ENCODE peak calls at places on chromosomes 2 and 18, in nine cellular contexts. One of them, this sample, is unnamed.

GRCh38 chr18:5285326-5285725 is 10.2 kb downstream of the ZBTB14 start:
- DNase-seq in Peyer's patch: no peak
- DNase-seq in GM13977: no peak
- DNase-seq in epithelial cell of esophagus: no peak
- DNase-seq in heart right ventricle: no peak
- DNase-seq in HFF-Myc: no peak
- DNase-seq in lower lobe of right lung: no peak
- DNase-seq in PC-3: no peak
- DNase-seq in glutamatergic neuron: peak
- DNase-seq in this sample: no peak

GRCh38 chr2:203846490-203847105 is 21.0 kb upstream of the CTLA4 start:
- DNase-seq in Peyer's patch: no peak
- DNase-seq in lower lobe of right lung: no peak
- DNase-seq in HFF-Myc: no peak
- DNase-seq in PC-3: no peak
- DNase-seq in epithelial cell of esophagus: no peak
- DNase-seq in GM13977: no peak
- DNase-seq in heart right ventricle: peak
- DNase-seq in glutamatergic neuron: no peak
- DNase-seq in this sample: no peak

GRCh38 chr2:218745160-218745558 is 34.5 kb downstream of the TTLL4 start:
- DNase-seq in glutamatergic neuron: no peak
- DNase-seq in epithelial cell of esophagus: no peak
- DNase-seq in PC-3: no peak
- DNase-seq in lower lobe of right lung: no peak
- DNase-seq in Peyer's patch: no peak
- DNase-seq in HFF-Myc: no peak
- DNase-seq in GM13977: peak
- DNase-seq in heart right ventricle: no peak
- DNase-seq in this sample: no peak

GRCh38 chr2:229300814-229301213 is 29.7 kb upstream of the PID1 start:
- DNase-seq in epithelial cell of esophagus: peak
- DNase-seq in heart right ventricle: no peak
- DNase-seq in GM13977: no peak
- DNase-seq in Peyer's patch: no peak
- DNase-seq in glutamatergic neuron: no peak
- DNase-seq in lower lobe of right lung: no peak
- DNase-seq in PC-3: no peak
- DNase-seq in HFF-Myc: no peak
- DNase-seq in this sample: no peak

GRCh38 chr2:86332654-86333053 is 4.8 kb downstream of the REEP1 start:
- DNase-seq in heart right ventricle: no peak
- DNase-seq in lower lobe of right lung: no peak
- DNase-seq in HFF-Myc: no peak
- DNase-seq in glutamatergic neuron: no peak
- DNase-seq in Peyer's patch: no peak
- DNase-seq in PC-3: no peak
- DNase-seq in epithelial cell of esophagus: no peak
- DNase-seq in GM13977: no peak
- DNase-seq in this sample: no peak

GRCh38 chr2:63614983-63615945 is 26.5 kb downstream of the MDH1 start:
- DNase-seq in PC-3: peak
- DNase-seq in Peyer's patch: no peak
- DNase-seq in GM13977: no peak
- DNase-seq in heart right ventricle: no peak
- DNase-seq in glutamatergic neuron: no peak
- DNase-seq in lower lobe of right lung: no peak
- DNase-seq in epithelial cell of esophagus: peak
- DNase-seq in HFF-Myc: peak
- DNase-seq in this sample: no peak

GRCh38 chr2:3470166-3470651 is 49.1 kb downstream of the ADI1 start:
- DNase-seq in HFF-Myc: no peak
- DNase-seq in epithelial cell of esophagus: peak
- DNase-seq in lower lobe of right lung: peak
- DNase-seq in GM13977: no peak
- DNase-seq in heart right ventricle: peak
- DNase-seq in glutamatergic neuron: no peak
- DNase-seq in Peyer's patch: no peak
- DNase-seq in PC-3: no peak
- DNase-seq in this sample: no peak

GRCh38 chr2:144780983-144781382 is 261.1 kb upstream of the ZEB2 start:
- DNase-seq in HFF-Myc: peak
- DNase-seq in Peyer's patch: no peak
- DNase-seq in lower lobe of right lung: no peak
- DNase-seq in glutamatergic neuron: no peak
- DNase-seq in GM13977: no peak
- DNase-seq in epithelial cell of esophagus: peak
- DNase-seq in PC-3: no peak
- DNase-seq in heart right ventricle: no peak
- DNase-seq in this sample: no peak

GRCh38 chr18:79366177-79367094 is 29.3 kb upstream of the NFATC1 start:
- DNase-seq in GM13977: no peak
- DNase-seq in PC-3: no peak
- DNase-seq in heart right ventricle: no peak
- DNase-seq in glutamatergic neuron: no peak
- DNase-seq in HFF-Myc: peak
- DNase-seq in lower lobe of right lung: no peak
- DNase-seq in epithelial cell of esophagus: no peak
- DNase-seq in Peyer's patch: no peak
- DNase-seq in this sample: peak

GRCh38 chr18:11887305-11888262 is 20.5 kb downstream of the MPPE1 start:
- DNase-seq in GM13977: no peak
- DNase-seq in PC-3: peak
- DNase-seq in lower lobe of right lung: no peak
- DNase-seq in glutamatergic neuron: no peak
- DNase-seq in epithelial cell of esophagus: no peak
- DNase-seq in Peyer's patch: peak
- DNase-seq in heart right ventricle: no peak
- DNase-seq in HFF-Myc: no peak
- DNase-seq in this sample: no peak

GRCh38 chr2:120342451-120342850 is 3.5 kb upstream of the INHBB start:
- DNase-seq in glutamatergic neuron: no peak
- DNase-seq in PC-3: no peak
- DNase-seq in GM13977: no peak
- DNase-seq in heart right ventricle: no peak
- DNase-seq in Peyer's patch: no peak
- DNase-seq in epithelial cell of esophagus: no peak
- DNase-seq in HFF-Myc: no peak
- DNase-seq in lower lobe of right lung: no peak
- DNase-seq in this sample: no peak

GRCh38 chr18:34993289-34993688 is 47.9 kb upstream of the MAPRE2 start:
- DNase-seq in PC-3: no peak
- DNase-seq in GM13977: no peak
- DNase-seq in heart right ventricle: no peak
- DNase-seq in epithelial cell of esophagus: peak
- DNase-seq in lower lobe of right lung: no peak
- DNase-seq in Peyer's patch: no peak
- DNase-seq in HFF-Myc: no peak
- DNase-seq in glutamatergic neuron: no peak
- DNase-seq in this sample: no peak

GRCh38 chr2:228180126-228181097 is 1.1 kb downstream of the SPHKAP start:
- DNase-seq in epithelial cell of esophagus: no peak
- DNase-seq in PC-3: no peak
- DNase-seq in heart right ventricle: peak
- DNase-seq in lower lobe of right lung: no peak
- DNase-seq in GM13977: no peak
- DNase-seq in Peyer's patch: no peak
- DNase-seq in HFF-Myc: no peak
- DNase-seq in glutamatergic neuron: peak
- DNase-seq in this sample: no peak

GRCh38 chr2:130183500-130184373 is 1.7 kb downstream of the MZT2B start:
- DNase-seq in GM13977: no peak
- DNase-seq in Peyer's patch: no peak
- DNase-seq in epithelial cell of esophagus: no peak
- DNase-seq in heart right ventricle: peak
- DNase-seq in glutamatergic neuron: peak
- DNase-seq in lower lobe of right lung: no peak
- DNase-seq in HFF-Myc: no peak
- DNase-seq in PC-3: no peak
- DNase-seq in this sample: no peak

GRCh38 chr2:46073540-46074018 is 223.6 kb upstream of the EPAS1 start:
- DNase-seq in glutamatergic neuron: no peak
- DNase-seq in HFF-Myc: peak
- DNase-seq in epithelial cell of esophagus: peak
- DNase-seq in PC-3: peak
- DNase-seq in lower lobe of right lung: no peak
- DNase-seq in Peyer's patch: no peak
- DNase-seq in GM13977: no peak
- DNase-seq in heart right ventricle: no peak
- DNase-seq in this sample: peak

GRCh38 chr2:70133521-70134348 is 46.5 kb downstream of the PCBP1 start:
- DNase-seq in Peyer's patch: no peak
- DNase-seq in HFF-Myc: no peak
- DNase-seq in PC-3: no peak
- DNase-seq in glutamatergic neuron: no peak
- DNase-seq in GM13977: peak
- DNase-seq in heart right ventricle: no peak
- DNase-seq in epithelial cell of esophagus: no peak
- DNase-seq in lower lobe of right lung: peak
- DNase-seq in this sample: no peak

GRCh38 chr2:17270894-17271293 is 247.3 kb downstream of the RAD51AP2 start:
- DNase-seq in PC-3: no peak
- DNase-seq in Peyer's patch: no peak
- DNase-seq in GM13977: no peak
- DNase-seq in glutamatergic neuron: no peak
- DNase-seq in epithelial cell of esophagus: no peak
- DNase-seq in HFF-Myc: no peak
- DNase-seq in heart right ventricle: no peak
- DNase-seq in lower lobe of right lung: no peak
- DNase-seq in this sample: no peak

GRCh38 chr18:48951448-48952286 is 902 bp upstream of the SMAD7 start:
- DNase-seq in glutamatergic neuron: peak
- DNase-seq in HFF-Myc: no peak
- DNase-seq in heart right ventricle: peak
- DNase-seq in PC-3: peak
- DNase-seq in GM13977: peak
- DNase-seq in Peyer's patch: peak
- DNase-seq in lower lobe of right lung: peak
- DNase-seq in epithelial cell of esophagus: peak
- DNase-seq in this sample: peak

GRCh38 chr2:41989503-41990180 is 58.2 kb upstream of the PKDCC start:
- DNase-seq in GM13977: no peak
- DNase-seq in HFF-Myc: no peak
- DNase-seq in lower lobe of right lung: no peak
- DNase-seq in PC-3: no peak
- DNase-seq in Peyer's patch: no peak
- DNase-seq in glutamatergic neuron: peak
- DNase-seq in heart right ventricle: no peak
- DNase-seq in epithelial cell of esophagus: no peak
- DNase-seq in this sample: no peak

GRCh38 chr2:97760480-97761049 is 47.2 kb downstream of the ZAP70 start:
- DNase-seq in heart right ventricle: no peak
- DNase-seq in Peyer's patch: no peak
- DNase-seq in glutamatergic neuron: no peak
- DNase-seq in epithelial cell of esophagus: no peak
- DNase-seq in lower lobe of right lung: no peak
- DNase-seq in HFF-Myc: no peak
- DNase-seq in GM13977: no peak
- DNase-seq in PC-3: no peak
- DNase-seq in this sample: no peak

GRCh38 chr2:88074854-88075292 is 7.2 kb downstream of the SMYD1 start:
- DNase-seq in GM13977: no peak
- DNase-seq in heart right ventricle: no peak
- DNase-seq in Peyer's patch: no peak
- DNase-seq in HFF-Myc: peak
- DNase-seq in PC-3: peak
- DNase-seq in lower lobe of right lung: no peak
- DNase-seq in glutamatergic neuron: no peak
- DNase-seq in epithelial cell of esophagus: peak
- DNase-seq in this sample: peak

GRCh38 chr2:829047-829446 is 121.6 kb upstream of the SNTG2 start:
- DNase-seq in glutamatergic neuron: no peak
- DNase-seq in PC-3: no peak
- DNase-seq in heart right ventricle: no peak
- DNase-seq in GM13977: no peak
- DNase-seq in lower lobe of right lung: no peak
- DNase-seq in Peyer's patch: no peak
- DNase-seq in epithelial cell of esophagus: no peak
- DNase-seq in HFF-Myc: no peak
- DNase-seq in this sample: no peak

GRCh38 chr2:102975996-102976636 is 214.3 kb downstream of the TMEM182 start:
- DNase-seq in Peyer's patch: no peak
- DNase-seq in epithelial cell of esophagus: peak
- DNase-seq in GM13977: peak
- DNase-seq in PC-3: peak
- DNase-seq in glutamatergic neuron: peak
- DNase-seq in HFF-Myc: no peak
- DNase-seq in lower lobe of right lung: no peak
- DNase-seq in heart right ventricle: peak
- DNase-seq in this sample: no peak
- TF ChIP-seq CTCF in Peyer's patch: peak
- TF ChIP-seq CTCF in epithelial cell of esophagus: peak
- TF ChIP-seq CTCF in GM13977: peak
- TF ChIP-seq CTCF in PC-3: peak
- TF ChIP-seq CTCF in glutamatergic neuron: peak
- TF ChIP-seq CTCF in HFF-Myc: no peak
- TF ChIP-seq CTCF in lower lobe of right lung: no peak
- TF ChIP-seq CTCF in heart right ventricle: peak
- TF ChIP-seq CTCF in this sample: peak

GRCh38 chr2:52000156-52000855 is 968.4 kb upstream of the NRXN1 start:
- DNase-seq in glutamatergic neuron: no peak
- DNase-seq in GM13977: no peak
- DNase-seq in heart right ventricle: no peak
- DNase-seq in lower lobe of right lung: no peak
- DNase-seq in Peyer's patch: no peak
- DNase-seq in epithelial cell of esophagus: peak
- DNase-seq in PC-3: peak
- DNase-seq in HFF-Myc: no peak
- DNase-seq in this sample: no peak
- TF ChIP-seq CTCF in glutamatergic neuron: no peak
- TF ChIP-seq CTCF in GM13977: no peak
- TF ChIP-seq CTCF in heart right ventricle: no peak
- TF ChIP-seq CTCF in lower lobe of right lung: no peak
- TF ChIP-seq CTCF in Peyer's patch: no peak
- TF ChIP-seq CTCF in epithelial cell of esophagus: no peak
- TF ChIP-seq CTCF in PC-3: no peak
- TF ChIP-seq CTCF in HFF-Myc: no peak
- TF ChIP-seq CTCF in this sample: no peak

DNA sequence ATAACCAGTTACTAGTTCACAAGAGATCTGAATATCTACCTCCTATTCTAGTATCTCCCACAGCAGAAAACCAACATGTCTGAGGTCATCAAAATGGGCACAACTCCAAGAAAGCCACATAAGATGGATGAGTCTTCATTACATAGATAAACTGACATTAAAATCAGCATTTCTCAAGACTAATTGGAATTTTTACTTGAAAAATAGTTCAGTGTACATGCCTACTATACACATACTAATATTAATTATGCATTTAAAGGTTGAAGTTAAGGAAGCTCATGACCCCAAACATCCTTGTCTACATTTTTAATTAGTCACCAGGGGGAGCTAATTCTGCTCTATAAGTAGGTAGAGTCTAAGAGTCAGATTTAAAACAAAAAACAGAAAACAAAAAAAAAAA is 41.9 kb downstream of the ZNF521 start:
- DNase-seq in GM13977: no peak
- DNase-seq in Peyer's patch: no peak
- DNase-seq in PC-3: peak
- DNase-seq in HFF-Myc: no peak
- DNase-seq in heart right ventricle: no peak
- DNase-seq in glutamatergic neuron: no peak
- DNase-seq in epithelial cell of esophagus: peak
- DNase-seq in lower lobe of right lung: no peak
- DNase-seq in this sample: no peak
- TF ChIP-seq CTCF in GM13977: peak
- TF ChIP-seq CTCF in Peyer's patch: no peak
- TF ChIP-seq CTCF in PC-3: peak
- TF ChIP-seq CTCF in HFF-Myc: no peak
- TF ChIP-seq CTCF in heart right ventricle: peak
- TF ChIP-seq CTCF in glutamatergic neuron: no peak
- TF ChIP-seq CTCF in epithelial cell of esophagus: no peak
- TF ChIP-seq CTCF in lower lobe of right lung: peak
- TF ChIP-seq CTCF in this sample: no peak

GRCh38 chr2:116949249-116949648 is 865.2 kb upstream of the DDX18 start:
- DNase-seq in epithelial cell of esophagus: no peak
- DNase-seq in heart right ventricle: no peak
- DNase-seq in lower lobe of right lung: no peak
- DNase-seq in Peyer's patch: no peak
- DNase-seq in PC-3: no peak
- DNase-seq in glutamatergic neuron: no peak
- DNase-seq in HFF-Myc: no peak
- DNase-seq in GM13977: no peak
- DNase-seq in this sample: no peak
- TF ChIP-seq CTCF in epithelial cell of esophagus: no peak
- TF ChIP-seq CTCF in heart right ventricle: no peak
- TF ChIP-seq CTCF in lower lobe of right lung: no peak
- TF ChIP-seq CTCF in Peyer's patch: no peak
- TF ChIP-seq CTCF in PC-3: no peak
- TF ChIP-seq CTCF in glutamatergic neuron: no peak
- TF ChIP-seq CTCF in HFF-Myc: no peak
- TF ChIP-seq CTCF in GM13977: no peak
- TF ChIP-seq CTCF in this sample: no peak